ENCODE peak calls at places on chromosomes 5 and 9, in four cellular contexts. D, Q, E and Z are unnamed samples.

GRCh38 chr5:148535190-148535589 is 119.1 kb downstream of the HTR4 start:
- DNase-seq in D (no peak), Q (no peak), E (no peak), Z (no peak)

GRCh38 chr5:102875672-102876071 is 120.6 kb downstream of the PAM start:
- DNase-seq in D (no peak), Q (no peak), E (no peak), Z (no peak)

GRCh38 chr9:113519401-113520108 is 56.0 kb downstream of the RGS3 start:
- DNase-seq in D (no peak), Q (no peak), E (no peak), Z (no peak)

GRCh38 chr5:132428147-132428482 is 58.6 kb downstream of the SLC22A5 start:
- DNase-seq in D (no peak), Q (no peak), E (no peak), Z (no peak)

GRCh38 chr5:158758666-158759065 is 341.1 kb downstream of the EBF1 start:
- DNase-seq in D (no peak), Q (no peak), E (no peak), Z (no peak)

GRCh38 chr9:20065076-20065475 is 276.2 kb upstream of the SLC24A2 start:
- DNase-seq in D (no peak), Q (no peak), E (no peak), Z (no peak)

GRCh38 chr9:114288233-114289051 is 34.5 kb upstream of the ORM1 start:
- DNase-seq in D (peak; percentile 11), Q (peak; percentile 75), E (peak; percentile 15), Z (no peak)

GRCh38 chr5:181052928-181053759 is 13.1 kb downstream of the BTNL9 start:
- DNase-seq in D (no peak), Q (peak; percentile 70), E (no peak), Z (no peak)

GRCh38 chr9:129555512-129556203 is 65.2 kb downstream of the C9orf50 start:
- DNase-seq in D (no peak), Q (peak; percentile 49), E (no peak), Z (no peak)
- H3K4me1 ChIP-seq in D (peaks cover 8% of the 10 kb centered on the region), Q (peaks cover 27% of the 10 kb centered on the region), E (peaks cover 15% of the 10 kb centered on the region), Z (peaks cover under 1% of the 10 kb centered on the region)

DNA sequence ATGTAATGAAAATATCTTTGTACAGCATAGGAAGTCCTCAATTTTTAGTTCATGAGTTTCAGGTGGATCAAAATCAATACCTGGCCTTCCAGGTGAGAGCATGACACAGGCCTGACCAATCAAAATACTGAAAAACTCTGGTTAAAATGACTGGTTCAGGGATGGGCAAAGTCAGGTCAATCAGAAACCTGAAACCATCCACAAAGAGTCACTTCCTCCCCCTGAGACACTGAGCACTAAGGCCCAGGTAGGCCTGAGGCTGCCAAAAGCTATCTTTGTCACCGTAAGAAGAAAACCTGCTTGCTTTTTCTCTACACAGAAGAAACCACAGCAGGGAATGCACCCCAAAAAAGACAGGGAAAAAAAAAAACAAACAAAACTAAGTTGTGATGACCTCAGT is 444.8 kb downstream of the TLR4 start:
- DNase-seq in D (no peak), Q (no peak), E (no peak), Z (no peak)
- H3K4me3 ChIP-seq in D (no peak overlapping the region), Q (no peak overlapping the region), E (no peak overlapping the region), Z (no peak overlapping the region)

GRCh38 chr9:76086521-76086920 is 196.0 kb downstream of the PCSK5 start:
- DNase-seq in D (no peak), Q (no peak), E (no peak), Z (no peak)
- TF ChIP-seq CTCF in D (no peak), Q (peak; percentile 34), E (no peak), Z (no peak)

GRCh38 chr5:173463207-173463606 is 135.0 kb upstream of the STC2 start:
- DNase-seq in D (no peak), Q (no peak), E (no peak), Z (no peak)

GRCh38 chr5:173466227-173466626 is 138.0 kb upstream of the STC2 start:
- DNase-seq in D (no peak), Q (no peak), E (no peak), Z (no peak)

GRCh38 chr5:173459225-173459624 is 131.0 kb upstream of the STC2 start:
- DNase-seq in D (no peak), Q (no peak), E (no peak), Z (no peak)

GRCh38 chr5:173468821-173469251 is 140.6 kb upstream of the STC2 start:
- DNase-seq in D (no peak), Q (no peak), E (no peak), Z (no peak)

DNA sequence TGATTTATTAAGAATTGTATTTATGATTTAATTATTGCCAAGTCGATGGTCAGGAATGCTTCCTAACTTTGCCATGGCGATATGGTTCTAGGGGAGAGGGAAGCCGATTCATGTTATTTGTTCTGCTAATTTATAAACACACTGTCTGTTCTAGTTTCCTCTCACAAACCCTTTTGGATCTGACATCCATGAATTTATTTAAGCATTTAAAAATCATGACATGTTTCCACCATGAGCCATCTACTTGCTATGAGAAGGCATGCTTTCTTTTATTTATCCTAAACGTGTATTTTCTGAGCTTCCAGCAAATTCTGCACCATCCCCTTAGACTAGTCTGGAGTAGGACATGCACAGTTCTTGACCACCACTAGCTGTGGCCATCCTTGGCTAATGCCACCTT is 136.6 kb upstream of the STC2 start:
- DNase-seq in D (no peak), Q (no peak), E (no peak), Z (no peak)
- H3K4me1 ChIP-seq in D (no peaks in the 10 kb centered on the region), Q (no peaks in the 10 kb centered on the region), E (peaks cover 3% of the 10 kb centered on the region), Z (no peaks in the 10 kb centered on the region)

DNA sequence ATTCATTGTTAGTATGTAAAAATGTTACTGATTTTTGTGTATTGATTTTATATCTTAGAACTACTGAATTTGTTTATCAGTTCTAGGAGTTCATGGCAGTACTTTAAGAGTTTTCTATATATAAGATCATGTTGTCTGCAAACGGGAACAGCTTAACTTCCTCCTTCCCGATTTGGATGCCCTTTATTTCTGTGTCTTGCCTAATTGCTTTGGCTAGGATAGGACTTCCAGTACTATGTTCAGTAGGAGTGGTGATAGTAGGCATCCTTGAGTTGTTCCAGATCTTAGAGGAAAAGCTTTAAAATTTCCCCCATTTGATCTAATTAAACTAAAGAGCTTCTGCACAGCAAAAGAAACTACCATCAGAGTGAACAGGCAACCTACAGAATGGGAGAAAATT is 20.1 kb downstream of the RCL1 start:
- DNase-seq in D (no peak), Q (no peak), E (no peak), Z (no peak)
- H3K4me3 ChIP-seq in D (no peak overlapping the region), Q (no peak overlapping the region), E (no peak overlapping the region), Z (no peak overlapping the region)